ENCODE peak calls at places on chromosome 17, in five cellular contexts. O is cardiac muscle cell, Q is fibroblast of mammary gland, J is tibial artery, R is Peyer's patch. A is an unnamed sample.

GRCh38 chr17:71677444-71677843 is 443.4 kb upstream of the SOX9 start:
- DNase-seq in O (no peak), Q (no peak), J (no peak), R (no peak), A (no peak)

GRCh38 chr17:63497708-63498483 is 21.0 kb downstream of the ACE start:
- DNase-seq in O (peak), Q (peak), J (no peak), R (no peak), A (no peak)

GRCh38 chr17:41655611-41656111 is 31.3 kb upstream of the KRT17 start:
- DNase-seq in O (no peak), Q (no peak), J (no peak), R (peak), A (no peak)

GRCh38 chr17:44362056-44362355 is 1.6 kb downstream of the FAM171A2 start:
- DNase-seq in O (no peak), Q (no peak), J (no peak), R (no peak), A (no peak)

GRCh38 chr17:67068999-67069398 is 24.6 kb downstream of the CACNG1 start:
- DNase-seq in O (no peak), Q (no peak), J (no peak), R (no peak), A (no peak)

GRCh38 chr17:2683912-2684311 is 27.7 kb downstream of the CLUH start:
- DNase-seq in O (no peak), Q (no peak), J (no peak), R (no peak), A (no peak)

GRCh38 chr17:46796080-46796479 is 22.4 kb downstream of the WNT3 start:
- DNase-seq in O (no peak), Q (no peak), J (no peak), R (no peak), A (no peak)

GRCh38 chr17:82215095-82215971 is 2.7 kb upstream of the CCDC57 start:
- DNase-seq in O (peak), Q (no peak), J (no peak), R (no peak), A (no peak)

GRCh38 chr17:78427140-78427539 is 48.7 kb downstream of the PGS1 start:
- DNase-seq in O (no peak), Q (no peak), J (no peak), R (no peak), A (no peak)

GRCh38 chr17:4229627-4230026 is 34.2 kb downstream of the ANKFY1 start:
- DNase-seq in O (peak), Q (peak), J (peak), R (no peak), A (no peak)

GRCh38 chr17:46727572-46728348 is 90.7 kb downstream of the WNT3 start:
- DNase-seq in O (peak), Q (peak), J (no peak), R (no peak), A (no peak)

GRCh38 chr17:45353047-45353446 is 36.2 kb upstream of the MAP3K14 start:
- DNase-seq in O (no peak), Q (no peak), J (no peak), R (peak), A (no peak)

GRCh38 chr17:55434721-55435120 is 13.1 kb upstream of the MMD start:
- DNase-seq in O (no peak), Q (peak), J (no peak), R (no peak), A (no peak)

GRCh38 chr17:47686276-47686635 is 7.7 kb upstream of the TBKBP1 start:
- DNase-seq in O (no peak), Q (peak), J (no peak), R (no peak), A (no peak)

GRCh38 chr17:66541461-66542182 is 239.2 kb downstream of the PRKCA start:
- DNase-seq in O (peak), Q (no peak), J (no peak), R (no peak), A (no peak)

GRCh38 chr17:63494300-63494928 is 17.6 kb downstream of the ACE start:
- DNase-seq in O (no peak), Q (peak), J (no peak), R (no peak), A (no peak)

GRCh38 chr17:80295146-80295545 is 34.5 kb downstream of the RNF213 start:
- DNase-seq in O (no peak), Q (no peak), J (no peak), R (no peak), A (no peak)

GRCh38 chr17:74631468-74632195 is 8.1 kb upstream of the CD300E start:
- DNase-seq in O (peak), Q (peak), J (peak), R (no peak), A (no peak)

GRCh38 chr17:73191443-73192218 is 1.2 kb upstream of the COG1 start:
- DNase-seq in O (peak), Q (peak), J (peak), R (peak), A (peak)

GRCh38 chr17:77400445-77400870 is 259.7 kb downstream of the SEC14L1 start:
- DNase-seq in O (peak), Q (no peak), J (peak), R (peak), A (peak)
- TF ChIP-seq CTCF in O (peak), Q (peak), J (peak), R (peak), A (peak)

DNA sequence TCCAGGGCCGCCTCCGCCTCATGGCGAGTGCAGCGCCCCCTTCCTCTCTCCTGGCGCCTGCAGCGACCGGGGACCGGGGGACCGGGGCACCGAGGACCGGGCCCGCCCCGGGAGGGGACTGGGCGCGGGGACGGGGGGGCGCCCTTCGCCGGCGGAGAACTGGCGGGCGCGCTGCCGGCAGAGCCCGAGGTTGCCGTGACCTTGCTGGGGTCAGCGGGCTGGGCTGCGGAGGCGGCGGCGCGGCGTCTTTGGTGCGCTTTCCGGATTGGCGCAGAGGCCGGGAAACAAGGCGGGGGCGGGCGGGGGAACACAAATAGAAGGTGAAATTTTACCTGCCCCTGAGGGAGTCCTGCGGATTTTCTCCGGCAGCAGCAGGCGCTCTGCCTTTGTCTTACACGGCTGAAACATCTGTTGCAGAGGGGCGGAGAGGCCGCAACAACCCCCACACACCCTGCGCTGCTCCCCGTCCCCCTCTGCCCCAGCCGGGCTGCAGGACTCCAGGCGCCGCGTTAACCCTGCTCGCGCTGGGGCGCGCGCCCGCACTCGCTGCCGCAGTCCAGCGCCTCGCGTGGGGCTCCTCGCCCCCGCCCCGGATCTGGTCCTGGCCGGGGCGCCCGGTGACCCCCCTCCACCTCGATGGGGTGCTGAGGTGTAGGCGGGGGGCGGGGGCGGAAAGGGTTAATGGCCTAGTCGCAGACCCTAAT is 53.5 kb downstream of the SREBF1 start:
- DNase-seq in O (peak), Q (peak), J (peak), R (peak), A (peak)
- TF ChIP-seq CTCF in O (no peak), Q (no peak), J (no peak), R (no peak), A (no peak)

DNA sequence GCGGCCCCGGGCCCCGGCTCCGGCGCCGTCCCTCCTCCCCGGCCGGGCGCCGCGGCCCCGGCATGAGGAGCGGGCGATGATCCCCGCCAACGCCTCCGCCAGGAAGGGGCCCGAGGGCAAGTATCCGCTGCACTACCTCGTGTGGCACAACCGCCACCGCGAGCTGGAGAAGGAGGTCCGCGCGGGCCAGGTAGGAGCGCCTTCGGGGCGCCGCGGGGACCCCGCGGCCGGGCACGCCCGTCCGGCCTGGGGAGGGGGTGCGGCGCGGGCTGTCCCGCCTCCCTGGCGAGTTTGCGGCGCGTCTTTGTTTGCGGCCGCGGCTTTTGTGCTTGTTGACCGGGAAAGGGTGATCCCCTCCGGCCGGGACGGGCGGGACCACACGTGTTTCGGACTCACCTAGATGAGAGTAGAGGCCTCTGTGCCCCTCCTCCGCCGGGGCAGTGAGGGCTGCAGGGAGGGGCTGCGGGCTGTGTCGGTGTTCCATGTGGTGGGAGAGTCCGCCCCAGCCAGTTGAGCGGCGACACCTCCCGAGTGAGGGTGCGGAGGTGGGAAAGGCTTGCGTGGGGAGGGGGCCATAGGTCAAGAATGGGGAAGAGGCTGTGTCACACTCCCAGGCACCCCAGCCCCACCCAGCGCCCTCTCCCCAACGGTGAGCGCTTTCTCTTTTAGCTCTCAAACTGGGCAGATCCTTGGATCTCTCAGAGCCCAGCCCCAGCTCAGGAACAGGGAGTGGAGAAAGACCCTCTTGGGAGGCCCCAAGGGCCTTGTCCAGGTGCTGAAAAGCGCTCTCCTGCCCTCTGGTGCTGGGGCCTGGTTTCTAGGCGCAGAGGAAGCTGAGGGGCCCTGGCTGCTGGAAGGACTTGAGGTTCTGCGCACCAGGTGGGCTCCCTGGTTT is 861 bp downstream of the ANKRD13B start:
- DNase-seq in O (peak), Q (no peak), J (no peak), R (peak), A (no peak)
- TF ChIP-seq CTCF in O (peak), Q (peak), J (no peak), R (no peak), A (no peak)

GRCh38 chr17:8665681-8666080 is 35.2 kb upstream of the MYH10 start:
- DNase-seq in O (no peak), Q (no peak), J (no peak), R (no peak), A (no peak)
- TF ChIP-seq CTCF in O (no peak), Q (no peak), J (no peak), R (no peak), A (no peak)

GRCh38 chr17:27868565-27868964 is 24.6 kb downstream of the LYRM9 start:
- DNase-seq in O (no peak), Q (no peak), J (no peak), R (no peak), A (no peak)
- TF ChIP-seq CTCF in O (no peak), Q (no peak), J (no peak), R (no peak), A (no peak)